ENCODE peak calls at places on chromosomes 16 and 17, in ten cellular contexts. D, A, Y, Z, B, J, P, R, N and T are unnamed samples.

GRCh38 chr16:67951485-67951884 is 7.6 kb upstream of the LCAT start:
- DNase-seq in D (no peak), A (no peak), Y (no peak), Z (no peak), B (no peak), J (no peak), P (no peak), R (no peak), N (no peak), T (peak)

GRCh38 chr16:88264641-88265285 is 118.0 kb upstream of the ZNF469 start:
- DNase-seq in D (peak), A (peak), Y (peak), Z (peak), B (peak), J (peak), P (peak), R (peak), N (no peak), T (no peak)

GRCh38 chr16:85420501-85421337 is 192.4 kb upstream of the GSE1 start:
- DNase-seq in D (peak), A (peak), Y (peak), Z (peak), B (no peak), J (peak), P (peak), R (peak), N (no peak), T (no peak)

GRCh38 chr17:37338847-37339246 is 36.9 kb upstream of the C17orf78 start:
- DNase-seq in D (no peak), A (no peak), Y (no peak), Z (no peak), B (no peak), J (no peak), P (no peak), R (no peak), N (no peak), T (no peak)

GRCh38 chr16:87318158-87318644 is 1.0 kb upstream of the C16orf95 start:
- DNase-seq in D (peak), A (no peak), Y (no peak), Z (peak), B (no peak), J (no peak), P (peak), R (no peak), N (no peak), T (peak)

GRCh38 chr17:65556014-65556909 is 5.2 kb downstream of the AXIN2 start:
- DNase-seq in D (peak), A (peak), Y (peak), Z (peak), B (peak), J (peak), P (peak), R (peak), N (no peak), T (peak)

GRCh38 chr17:1649116-1649843 is 386 bp downstream of the RILP start:
- DNase-seq in D (peak), A (peak), Y (peak), Z (peak), B (no peak), J (peak), P (peak), R (peak), N (no peak), T (peak)

GRCh38 chr16:76428858-76429257 is 151.7 kb downstream of the CNTNAP4 start:
- DNase-seq in D (no peak), A (no peak), Y (no peak), Z (no peak), B (no peak), J (no peak), P (peak), R (no peak), N (no peak), T (peak)

GRCh38 chr17:42759982-42760651 is 910 bp upstream of the RAMP2 start:
- DNase-seq in D (no peak), A (no peak), Y (no peak), Z (no peak), B (no peak), J (no peak), P (no peak), R (no peak), N (no peak), T (no peak)

GRCh38 chr17:44758414-44759095 is at the start of gene ADAM11:
- DNase-seq in D (no peak), A (no peak), Y (no peak), Z (peak), B (no peak), J (no peak), P (no peak), R (peak), N (no peak), T (no peak)

GRCh38 chr16:66365588-66365987 is 903 bp upstream of the CDH5 start:
- DNase-seq in D (peak), A (no peak), Y (peak), Z (no peak), B (no peak), J (no peak), P (no peak), R (no peak), N (no peak), T (no peak)

GRCh38 chr17:39553326-39553945 is 54.3 kb downstream of the NEUROD2 start:
- DNase-seq in D (peak), A (no peak), Y (peak), Z (peak), B (no peak), J (no peak), P (no peak), R (no peak), N (no peak), T (no peak)

GRCh38 chr16:11955713-11956123 is 9.3 kb upstream of the TNFRSF17 start:
- DNase-seq in D (peak), A (no peak), Y (peak), Z (peak), B (peak), J (no peak), P (no peak), R (no peak), N (peak), T (no peak)

GRCh38 chr16:81313731-81314602 is 795 bp upstream of the GAN start:
- DNase-seq in D (no peak), A (no peak), Y (peak), Z (peak), B (no peak), J (no peak), P (no peak), R (no peak), N (no peak), T (no peak)

GRCh38 chr16:74448990-74449389 is 27.7 kb upstream of the CLEC18B start:
- DNase-seq in D (peak), A (no peak), Y (peak), Z (peak), B (peak), J (no peak), P (peak), R (peak), N (peak), T (no peak)

GRCh38 chr16:78072275-78072674 is 27.2 kb upstream of the WWOX start:
- DNase-seq in D (no peak), A (no peak), Y (no peak), Z (no peak), B (no peak), J (no peak), P (no peak), R (no peak), N (no peak), T (peak)

GRCh38 chr17:46766493-46767491 is 51.7 kb downstream of the WNT3 start:
- DNase-seq in D (no peak), A (no peak), Y (no peak), Z (no peak), B (no peak), J (peak), P (no peak), R (no peak), N (no peak), T (no peak)

GRCh38 chr16:74184839-74185238 is 111.8 kb upstream of the PSMD7 start:
- DNase-seq in D (no peak), A (no peak), Y (no peak), Z (no peak), B (no peak), J (no peak), P (no peak), R (no peak), N (no peak), T (no peak)